ENCODE peak calls at places on chromosome 18, in four cellular contexts. One of them, this sample, is unnamed.

GRCh38 chr18:3211236-3211992 is 8.4 kb downstream of the MYOM1 start:
- DNase-seq in A549: no peak
- DNase-seq in endodermal cell: no peak
- DNase-seq in NCI-H1694: no peak
- DNase-seq in this sample: peak

GRCh38 chr18:78151948-78152725 is 827.5 kb upstream of the SALL3 start:
- DNase-seq in A549: no peak
- DNase-seq in NCI-H1694: no peak
- DNase-seq in endodermal cell: no peak
- DNase-seq in this sample: no peak

GRCh38 chr18:8805552-8805951 is 100.2 kb downstream of the MTCL1 start:
- DNase-seq in endodermal cell: no peak
- DNase-seq in NCI-H1694: no peak
- DNase-seq in A549: no peak
- DNase-seq in this sample: no peak

GRCh38 chr18:36354989-36355388 is 57.5 kb downstream of the FHOD3 start:
- DNase-seq in A549: no peak
- DNase-seq in endodermal cell: no peak
- DNase-seq in NCI-H1694: no peak
- DNase-seq in this sample: peak

GRCh38 chr18:58076052-58076451 is 32.0 kb downstream of the NEDD4L start:
- DNase-seq in NCI-H1694: no peak
- DNase-seq in endodermal cell: no peak
- DNase-seq in A549: no peak
- DNase-seq in this sample: no peak

GRCh38 chr18:6558770-6559169 is 144.1 kb upstream of the L3MBTL4 start:
- DNase-seq in NCI-H1694: no peak
- DNase-seq in A549: no peak
- DNase-seq in endodermal cell: no peak
- DNase-seq in this sample: no peak

GRCh38 chr18:31950620-31951019 is 7.7 kb upstream of the TRAPPC8 start:
- DNase-seq in A549: no peak
- DNase-seq in NCI-H1694: no peak
- DNase-seq in endodermal cell: peak
- DNase-seq in this sample: no peak

GRCh38 chr18:49055787-49056186 is 105.0 kb upstream of the SMAD7 start:
- DNase-seq in NCI-H1694: no peak
- DNase-seq in A549: no peak
- DNase-seq in endodermal cell: no peak
- DNase-seq in this sample: no peak

GRCh38 chr18:43692291-43692690 is 415.0 kb upstream of the SYT4 start:
- DNase-seq in NCI-H1694: no peak
- DNase-seq in endodermal cell: no peak
- DNase-seq in A549: no peak
- DNase-seq in this sample: peak

GRCh38 chr18:53797998-53798397 is 426.5 kb downstream of the MBD2 start:
- DNase-seq in endodermal cell: no peak
- DNase-seq in A549: no peak
- DNase-seq in NCI-H1694: no peak
- DNase-seq in this sample: no peak

GRCh38 chr18:63199743-63200241 is 119.8 kb downstream of the BCL2 start:
- DNase-seq in endodermal cell: no peak
- DNase-seq in A549: no peak
- DNase-seq in NCI-H1694: no peak
- DNase-seq in this sample: peak

GRCh38 chr18:68083131-68083530 is 566.6 kb upstream of the DSEL start:
- DNase-seq in A549: no peak
- DNase-seq in endodermal cell: no peak
- DNase-seq in NCI-H1694: no peak
- DNase-seq in this sample: peak

GRCh38 chr18:77138270-77138669 is 5.7 kb upstream of the MBP start:
- DNase-seq in NCI-H1694: no peak
- DNase-seq in A549: no peak
- DNase-seq in endodermal cell: no peak
- DNase-seq in this sample: peak

GRCh38 chr18:75915941-75916640 is 488.6 kb upstream of the SMIM21 start:
- DNase-seq in A549: no peak
- DNase-seq in NCI-H1694: no peak
- DNase-seq in endodermal cell: peak
- DNase-seq in this sample: no peak

GRCh38 chr18:46858290-46858689 is 59.0 kb downstream of the PIAS2 start:
- DNase-seq in NCI-H1694: no peak
- DNase-seq in endodermal cell: no peak
- DNase-seq in A549: no peak
- DNase-seq in this sample: no peak

GRCh38 chr18:22241806-22242440 is 72.5 kb downstream of the GATA6 start:
- DNase-seq in A549: no peak
- DNase-seq in NCI-H1694: no peak
- DNase-seq in endodermal cell: peak
- DNase-seq in this sample: no peak

GRCh38 chr18:25810736-25811135 is 279.7 kb downstream of the SS18 start:
- DNase-seq in NCI-H1694: no peak
- DNase-seq in endodermal cell: no peak
- DNase-seq in A549: no peak
- DNase-seq in this sample: no peak

GRCh38 chr18:23143059-23143831 is 8.0 kb downstream of the CABLES1 start:
- DNase-seq in endodermal cell: no peak
- DNase-seq in A549: no peak
- DNase-seq in NCI-H1694: no peak
- DNase-seq in this sample: no peak

GRCh38 chr18:53698907-53699306 is 525.6 kb downstream of the MBD2 start:
- DNase-seq in endodermal cell: peak
- DNase-seq in A549: peak
- DNase-seq in NCI-H1694: peak
- DNase-seq in this sample: no peak